ENCODE peak calls at places on chromosomes 7 and 10, in nine cellular contexts. One of them, this sample, is unnamed.

GRCh38 chr7:148882668-148883232 is 1.3 kb downstream of the EZH2 start:
- DNase-seq in sigmoid colon: no peak
- DNase-seq in GM12891: no peak
- DNase-seq in GM12892: no peak
- DNase-seq in H1: no peak
- DNase-seq in suprapubic skin: no peak
- DNase-seq in SK-N-MC: no peak
- DNase-seq in Panc1: peak
- DNase-seq in K562: peak
- DNase-seq in this sample: no peak

GRCh38 chr10:117551322-117552155 is 9.0 kb downstream of the EMX2 start:
- DNase-seq in sigmoid colon: no peak
- DNase-seq in GM12891: no peak
- DNase-seq in GM12892: no peak
- DNase-seq in H1: no peak
- DNase-seq in suprapubic skin: peak
- DNase-seq in SK-N-MC: no peak
- DNase-seq in Panc1: no peak
- DNase-seq in K562: peak
- DNase-seq in this sample: no peak

GRCh38 chr10:15387021-15387420 is 15.9 kb upstream of the FAM171A1 start:
- DNase-seq in sigmoid colon: no peak
- DNase-seq in GM12891: no peak
- DNase-seq in GM12892: no peak
- DNase-seq in H1: no peak
- DNase-seq in suprapubic skin: no peak
- DNase-seq in SK-N-MC: no peak
- DNase-seq in Panc1: no peak
- DNase-seq in K562: no peak
- DNase-seq in this sample: no peak

GRCh38 chr7:117731455-117731854 is 141.8 kb downstream of the CTTNBP2 start:
- DNase-seq in sigmoid colon: no peak
- DNase-seq in GM12891: no peak
- DNase-seq in GM12892: peak
- DNase-seq in H1: no peak
- DNase-seq in suprapubic skin: no peak
- DNase-seq in SK-N-MC: no peak
- DNase-seq in Panc1: no peak
- DNase-seq in K562: peak
- DNase-seq in this sample: no peak

GRCh38 chr7:106282852-106283251 is 1.9 kb downstream of the NAMPT start:
- DNase-seq in sigmoid colon: no peak
- DNase-seq in GM12891: no peak
- DNase-seq in GM12892: no peak
- DNase-seq in H1: no peak
- DNase-seq in suprapubic skin: no peak
- DNase-seq in SK-N-MC: no peak
- DNase-seq in Panc1: no peak
- DNase-seq in K562: no peak
- DNase-seq in this sample: no peak

GRCh38 chr10:51528527-51528926 is 170.9 kb downstream of the CSTF2T start:
- DNase-seq in sigmoid colon: no peak
- DNase-seq in GM12891: no peak
- DNase-seq in GM12892: no peak
- DNase-seq in H1: no peak
- DNase-seq in suprapubic skin: no peak
- DNase-seq in SK-N-MC: no peak
- DNase-seq in Panc1: no peak
- DNase-seq in K562: no peak
- DNase-seq in this sample: no peak

GRCh38 chr7:35700327-35700726 is 5.4 kb upstream of the HERPUD2 start:
- DNase-seq in sigmoid colon: no peak
- DNase-seq in GM12891: no peak
- DNase-seq in GM12892: no peak
- DNase-seq in H1: no peak
- DNase-seq in suprapubic skin: no peak
- DNase-seq in SK-N-MC: no peak
- DNase-seq in Panc1: no peak
- DNase-seq in K562: no peak
- DNase-seq in this sample: no peak

GRCh38 chr10:4651404-4652037 is 174.5 kb upstream of the AKR1E2 start:
- DNase-seq in sigmoid colon: no peak
- DNase-seq in GM12891: no peak
- DNase-seq in GM12892: no peak
- DNase-seq in H1: no peak
- DNase-seq in suprapubic skin: no peak
- DNase-seq in SK-N-MC: no peak
- DNase-seq in Panc1: no peak
- DNase-seq in K562: no peak
- DNase-seq in this sample: no peak

GRCh38 chr7:29332027-29332806 is 137.6 kb downstream of the CHN2 start:
- DNase-seq in sigmoid colon: no peak
- DNase-seq in GM12891: no peak
- DNase-seq in GM12892: no peak
- DNase-seq in H1: no peak
- DNase-seq in suprapubic skin: no peak
- DNase-seq in SK-N-MC: no peak
- DNase-seq in Panc1: no peak
- DNase-seq in K562: no peak
- DNase-seq in this sample: no peak

GRCh38 chr7:118288098-118288497 is 63.6 kb downstream of the ANKRD7 start:
- DNase-seq in sigmoid colon: no peak
- DNase-seq in GM12891: no peak
- DNase-seq in GM12892: no peak
- DNase-seq in H1: no peak
- DNase-seq in suprapubic skin: no peak
- DNase-seq in SK-N-MC: peak
- DNase-seq in Panc1: no peak
- DNase-seq in K562: no peak
- DNase-seq in this sample: no peak

GRCh38 chr10:20817116-20817515 is 80.0 kb downstream of the NEBL start:
- DNase-seq in sigmoid colon: no peak
- DNase-seq in GM12891: no peak
- DNase-seq in GM12892: no peak
- DNase-seq in H1: no peak
- DNase-seq in suprapubic skin: no peak
- DNase-seq in SK-N-MC: no peak
- DNase-seq in Panc1: no peak
- DNase-seq in K562: no peak
- DNase-seq in this sample: no peak

GRCh38 chr7:149624006-149624405 is 126.4 kb upstream of the ZNF746 start:
- DNase-seq in sigmoid colon: peak
- DNase-seq in GM12891: peak
- DNase-seq in GM12892: peak
- DNase-seq in H1: no peak
- DNase-seq in suprapubic skin: peak
- DNase-seq in SK-N-MC: no peak
- DNase-seq in Panc1: no peak
- DNase-seq in K562: peak
- DNase-seq in this sample: no peak

GRCh38 chr7:143239822-143240221 is 18.0 kb downstream of the TAS2R40 start:
- DNase-seq in sigmoid colon: no peak
- DNase-seq in GM12891: no peak
- DNase-seq in GM12892: no peak
- DNase-seq in H1: no peak
- DNase-seq in suprapubic skin: no peak
- DNase-seq in SK-N-MC: no peak
- DNase-seq in Panc1: no peak
- DNase-seq in K562: no peak
- DNase-seq in this sample: no peak

GRCh38 chr10:29119374-29119773 is 169.5 kb upstream of the LYZL1 start:
- DNase-seq in sigmoid colon: no peak
- DNase-seq in GM12891: no peak
- DNase-seq in GM12892: no peak
- DNase-seq in H1: peak
- DNase-seq in suprapubic skin: no peak
- DNase-seq in SK-N-MC: no peak
- DNase-seq in Panc1: no peak
- DNase-seq in K562: peak
- DNase-seq in this sample: peak

GRCh38 chr7:95342642-95343252 is 18.4 kb upstream of the PON1 start:
- DNase-seq in sigmoid colon: no peak
- DNase-seq in GM12891: no peak
- DNase-seq in GM12892: no peak
- DNase-seq in H1: no peak
- DNase-seq in suprapubic skin: no peak
- DNase-seq in SK-N-MC: no peak
- DNase-seq in Panc1: no peak
- DNase-seq in K562: no peak
- DNase-seq in this sample: no peak

GRCh38 chr10:102118867-102119266 is 1.3 kb downstream of the LDB1 start:
- DNase-seq in sigmoid colon: peak
- DNase-seq in GM12891: no peak
- DNase-seq in GM12892: no peak
- DNase-seq in H1: peak
- DNase-seq in suprapubic skin: no peak
- DNase-seq in SK-N-MC: no peak
- DNase-seq in Panc1: no peak
- DNase-seq in K562: no peak
- DNase-seq in this sample: no peak

GRCh38 chr10:31940839-31941653 is 12.4 kb upstream of the ARHGAP12 start:
- DNase-seq in sigmoid colon: no peak
- DNase-seq in GM12891: no peak
- DNase-seq in GM12892: no peak
- DNase-seq in H1: no peak
- DNase-seq in suprapubic skin: peak
- DNase-seq in SK-N-MC: peak
- DNase-seq in Panc1: peak
- DNase-seq in K562: peak
- DNase-seq in this sample: peak
- TF ChIP-seq POLR2AphosphoS5 in sigmoid colon: no peak
- TF ChIP-seq POLR2AphosphoS5 in GM12891: no peak
- TF ChIP-seq POLR2AphosphoS5 in GM12892: no peak
- TF ChIP-seq POLR2AphosphoS5 in H1: no peak
- TF ChIP-seq POLR2AphosphoS5 in suprapubic skin: peak
- TF ChIP-seq POLR2AphosphoS5 in SK-N-MC: no peak
- TF ChIP-seq POLR2AphosphoS5 in Panc1: peak
- TF ChIP-seq POLR2AphosphoS5 in K562: no peak
- TF ChIP-seq POLR2AphosphoS5 in this sample: peak

GRCh38 chr7:99368750-99369389 is 5.7 kb upstream of the ARPC1B start:
- DNase-seq in sigmoid colon: no peak
- DNase-seq in GM12891: no peak
- DNase-seq in GM12892: no peak
- DNase-seq in H1: no peak
- DNase-seq in suprapubic skin: no peak
- DNase-seq in SK-N-MC: no peak
- DNase-seq in Panc1: no peak
- DNase-seq in K562: no peak
- DNase-seq in this sample: no peak
- TF ChIP-seq POLR2AphosphoS5 in sigmoid colon: no peak
- TF ChIP-seq POLR2AphosphoS5 in GM12891: no peak
- TF ChIP-seq POLR2AphosphoS5 in GM12892: no peak
- TF ChIP-seq POLR2AphosphoS5 in H1: no peak
- TF ChIP-seq POLR2AphosphoS5 in suprapubic skin: no peak
- TF ChIP-seq POLR2AphosphoS5 in SK-N-MC: no peak
- TF ChIP-seq POLR2AphosphoS5 in Panc1: no peak
- TF ChIP-seq POLR2AphosphoS5 in K562: no peak
- TF ChIP-seq POLR2AphosphoS5 in this sample: no peak

GRCh38 chr10:94299417-94299816 is 63.3 kb downstream of the NOC3L start:
- DNase-seq in sigmoid colon: no peak
- DNase-seq in GM12891: no peak
- DNase-seq in GM12892: no peak
- DNase-seq in H1: no peak
- DNase-seq in suprapubic skin: no peak
- DNase-seq in SK-N-MC: no peak
- DNase-seq in Panc1: no peak
- DNase-seq in K562: peak
- DNase-seq in this sample: no peak
- TF ChIP-seq POLR2AphosphoS5 in sigmoid colon: no peak
- TF ChIP-seq POLR2AphosphoS5 in GM12891: no peak
- TF ChIP-seq POLR2AphosphoS5 in GM12892: no peak
- TF ChIP-seq POLR2AphosphoS5 in H1: no peak
- TF ChIP-seq POLR2AphosphoS5 in suprapubic skin: no peak
- TF ChIP-seq POLR2AphosphoS5 in SK-N-MC: no peak
- TF ChIP-seq POLR2AphosphoS5 in Panc1: no peak
- TF ChIP-seq POLR2AphosphoS5 in K562: peak
- TF ChIP-seq POLR2AphosphoS5 in this sample: no peak

GRCh38 chr7:24214670-24215069 is 69.3 kb upstream of the NPY start:
- DNase-seq in sigmoid colon: no peak
- DNase-seq in GM12891: no peak
- DNase-seq in GM12892: no peak
- DNase-seq in H1: no peak
- DNase-seq in suprapubic skin: no peak
- DNase-seq in SK-N-MC: no peak
- DNase-seq in Panc1: no peak
- DNase-seq in K562: no peak
- DNase-seq in this sample: no peak
- TF ChIP-seq POLR2AphosphoS5 in sigmoid colon: no peak
- TF ChIP-seq POLR2AphosphoS5 in GM12891: no peak
- TF ChIP-seq POLR2AphosphoS5 in GM12892: no peak
- TF ChIP-seq POLR2AphosphoS5 in H1: no peak
- TF ChIP-seq POLR2AphosphoS5 in suprapubic skin: no peak
- TF ChIP-seq POLR2AphosphoS5 in SK-N-MC: no peak
- TF ChIP-seq POLR2AphosphoS5 in Panc1: no peak
- TF ChIP-seq POLR2AphosphoS5 in K562: no peak
- TF ChIP-seq POLR2AphosphoS5 in this sample: no peak

GRCh38 chr7:45342236-45342635 is 184.6 kb downstream of the RAMP3 start:
- DNase-seq in sigmoid colon: no peak
- DNase-seq in GM12891: no peak
- DNase-seq in GM12892: no peak
- DNase-seq in H1: no peak
- DNase-seq in suprapubic skin: no peak
- DNase-seq in SK-N-MC: no peak
- DNase-seq in Panc1: no peak
- DNase-seq in K562: no peak
- DNase-seq in this sample: no peak
- TF ChIP-seq POLR2AphosphoS5 in sigmoid colon: no peak
- TF ChIP-seq POLR2AphosphoS5 in GM12891: no peak
- TF ChIP-seq POLR2AphosphoS5 in GM12892: no peak
- TF ChIP-seq POLR2AphosphoS5 in H1: no peak
- TF ChIP-seq POLR2AphosphoS5 in suprapubic skin: no peak
- TF ChIP-seq POLR2AphosphoS5 in SK-N-MC: no peak
- TF ChIP-seq POLR2AphosphoS5 in Panc1: no peak
- TF ChIP-seq POLR2AphosphoS5 in K562: no peak
- TF ChIP-seq POLR2AphosphoS5 in this sample: no peak

GRCh38 chr7:101085000-101085948 is at the start of gene TRIM56:
- DNase-seq in sigmoid colon: peak
- DNase-seq in GM12891: peak
- DNase-seq in GM12892: peak
- DNase-seq in H1: peak
- DNase-seq in suprapubic skin: peak
- DNase-seq in SK-N-MC: no peak
- DNase-seq in Panc1: no peak
- DNase-seq in K562: peak
- DNase-seq in this sample: peak
- TF ChIP-seq POLR2AphosphoS5 in sigmoid colon: peak
- TF ChIP-seq POLR2AphosphoS5 in GM12891: no peak
- TF ChIP-seq POLR2AphosphoS5 in GM12892: peak
- TF ChIP-seq POLR2AphosphoS5 in H1: no peak
- TF ChIP-seq POLR2AphosphoS5 in suprapubic skin: no peak
- TF ChIP-seq POLR2AphosphoS5 in SK-N-MC: peak
- TF ChIP-seq POLR2AphosphoS5 in Panc1: peak
- TF ChIP-seq POLR2AphosphoS5 in K562: peak
- TF ChIP-seq POLR2AphosphoS5 in this sample: peak

GRCh38 chr10:10886861-10887539 is 130.7 kb upstream of the CELF2 start:
- DNase-seq in sigmoid colon: no peak
- DNase-seq in GM12891: no peak
- DNase-seq in GM12892: no peak
- DNase-seq in H1: no peak
- DNase-seq in suprapubic skin: no peak
- DNase-seq in SK-N-MC: no peak
- DNase-seq in Panc1: no peak
- DNase-seq in K562: no peak
- DNase-seq in this sample: no peak
- TF ChIP-seq POLR2AphosphoS5 in sigmoid colon: no peak
- TF ChIP-seq POLR2AphosphoS5 in GM12891: no peak
- TF ChIP-seq POLR2AphosphoS5 in GM12892: no peak
- TF ChIP-seq POLR2AphosphoS5 in H1: no peak
- TF ChIP-seq POLR2AphosphoS5 in suprapubic skin: no peak
- TF ChIP-seq POLR2AphosphoS5 in SK-N-MC: no peak
- TF ChIP-seq POLR2AphosphoS5 in Panc1: no peak
- TF ChIP-seq POLR2AphosphoS5 in K562: no peak
- TF ChIP-seq POLR2AphosphoS5 in this sample: no peak